ENCODE peak calls at places on chromosome 9, in seven cellular contexts. One of them, this sample, is unnamed.

GRCh38 chr9:70462300-70462699 is 47.8 kb upstream of the KLF9 start:
- DNase-seq in uterus: no peak
- DNase-seq in GM06990: no peak
- DNase-seq in H9: no peak
- DNase-seq in adrenal gland: no peak
- DNase-seq in lower lobe of right lung: no peak
- DNase-seq in GM20000: no peak
- DNase-seq in this sample: no peak

GRCh38 chr9:115640887-115641286 is 512.7 kb upstream of the PAPPA start:
- DNase-seq in uterus: no peak
- DNase-seq in H9: no peak
- DNase-seq in adrenal gland: no peak
- DNase-seq in GM06990: no peak
- DNase-seq in GM20000: no peak
- DNase-seq in lower lobe of right lung: no peak
- DNase-seq in this sample: no peak

GRCh38 chr9:73114958-73115357 is 36.7 kb upstream of the ANXA1 start:
- DNase-seq in GM20000: no peak
- DNase-seq in uterus: no peak
- DNase-seq in lower lobe of right lung: no peak
- DNase-seq in H9: no peak
- DNase-seq in GM06990: no peak
- DNase-seq in adrenal gland: no peak
- DNase-seq in this sample: no peak

GRCh38 chr9:133996531-133997520 is 4.7 kb upstream of the VAV2 start:
- DNase-seq in uterus: no peak
- DNase-seq in GM06990: no peak
- DNase-seq in lower lobe of right lung: peak
- DNase-seq in adrenal gland: no peak
- DNase-seq in H9: no peak
- DNase-seq in GM20000: no peak
- DNase-seq in this sample: no peak

GRCh38 chr9:37290881-37291485 is 131.5 kb upstream of the GRHPR start:
- DNase-seq in GM20000: peak
- DNase-seq in uterus: no peak
- DNase-seq in adrenal gland: no peak
- DNase-seq in GM06990: peak
- DNase-seq in H9: no peak
- DNase-seq in lower lobe of right lung: no peak
- DNase-seq in this sample: no peak

GRCh38 chr9:38713426-38713825 is 6.5 kb downstream of the FAM240B start:
- DNase-seq in H9: no peak
- DNase-seq in GM20000: no peak
- DNase-seq in GM06990: no peak
- DNase-seq in adrenal gland: peak
- DNase-seq in uterus: no peak
- DNase-seq in lower lobe of right lung: no peak
- DNase-seq in this sample: peak

GRCh38 chr9:134503301-134504105 is 138.1 kb upstream of the COL5A1 start:
- DNase-seq in lower lobe of right lung: no peak
- DNase-seq in uterus: no peak
- DNase-seq in GM06990: no peak
- DNase-seq in adrenal gland: no peak
- DNase-seq in H9: no peak
- DNase-seq in GM20000: no peak
- DNase-seq in this sample: no peak

GRCh38 chr9:120531683-120532300 is 48.2 kb downstream of the CDK5RAP2 start:
- DNase-seq in GM06990: no peak
- DNase-seq in uterus: no peak
- DNase-seq in GM20000: no peak
- DNase-seq in lower lobe of right lung: no peak
- DNase-seq in H9: peak
- DNase-seq in adrenal gland: peak
- DNase-seq in this sample: no peak

GRCh38 chr9:88589656-88590055 is 54.7 kb downstream of the NXNL2 start:
- DNase-seq in GM06990: no peak
- DNase-seq in H9: no peak
- DNase-seq in adrenal gland: no peak
- DNase-seq in lower lobe of right lung: no peak
- DNase-seq in uterus: no peak
- DNase-seq in GM20000: no peak
- DNase-seq in this sample: no peak

GRCh38 chr9:83622433-83622813 is 520 bp upstream of the IDNK start:
- DNase-seq in H9: no peak
- DNase-seq in adrenal gland: peak
- DNase-seq in lower lobe of right lung: no peak
- DNase-seq in GM06990: no peak
- DNase-seq in GM20000: peak
- DNase-seq in uterus: no peak
- DNase-seq in this sample: no peak

GRCh38 chr9:7973123-7973522 is 173.5 kb upstream of the DMAC1 start:
- DNase-seq in H9: no peak
- DNase-seq in lower lobe of right lung: no peak
- DNase-seq in adrenal gland: no peak
- DNase-seq in uterus: no peak
- DNase-seq in GM20000: no peak
- DNase-seq in GM06990: no peak
- DNase-seq in this sample: no peak

GRCh38 chr9:136791466-136792276 is 527 bp downstream of the TMEM141 start:
- DNase-seq in H9: peak
- DNase-seq in adrenal gland: peak
- DNase-seq in lower lobe of right lung: peak
- DNase-seq in GM06990: peak
- DNase-seq in GM20000: no peak
- DNase-seq in uterus: peak
- DNase-seq in this sample: no peak

GRCh38 chr9:110777201-110777842 is 108.7 kb downstream of the MUSK start:
- DNase-seq in H9: no peak
- DNase-seq in lower lobe of right lung: no peak
- DNase-seq in adrenal gland: no peak
- DNase-seq in uterus: no peak
- DNase-seq in GM20000: no peak
- DNase-seq in GM06990: no peak
- DNase-seq in this sample: no peak

GRCh38 chr9:1771094-1771493 is 244.1 kb upstream of the SMARCA2 start:
- DNase-seq in uterus: no peak
- DNase-seq in adrenal gland: no peak
- DNase-seq in lower lobe of right lung: no peak
- DNase-seq in GM20000: no peak
- DNase-seq in H9: no peak
- DNase-seq in GM06990: no peak
- DNase-seq in this sample: no peak

GRCh38 chr9:78539904-78540303 is 243.0 kb downstream of the PSAT1 start:
- DNase-seq in GM20000: no peak
- DNase-seq in adrenal gland: no peak
- DNase-seq in H9: no peak
- DNase-seq in GM06990: no peak
- DNase-seq in lower lobe of right lung: no peak
- DNase-seq in uterus: no peak
- DNase-seq in this sample: no peak

GRCh38 chr9:82209797-82210470 is 221.4 kb downstream of the SPATA31D1 start:
- DNase-seq in GM20000: no peak
- DNase-seq in uterus: no peak
- DNase-seq in adrenal gland: no peak
- DNase-seq in GM06990: no peak
- DNase-seq in lower lobe of right lung: no peak
- DNase-seq in H9: no peak
- DNase-seq in this sample: no peak

GRCh38 chr9:27333241-27334052 is 36.5 kb upstream of the EQTN start:
- DNase-seq in adrenal gland: peak
- DNase-seq in uterus: peak
- DNase-seq in lower lobe of right lung: peak
- DNase-seq in GM20000: peak
- DNase-seq in H9: peak
- DNase-seq in GM06990: no peak
- DNase-seq in this sample: peak

DNA sequence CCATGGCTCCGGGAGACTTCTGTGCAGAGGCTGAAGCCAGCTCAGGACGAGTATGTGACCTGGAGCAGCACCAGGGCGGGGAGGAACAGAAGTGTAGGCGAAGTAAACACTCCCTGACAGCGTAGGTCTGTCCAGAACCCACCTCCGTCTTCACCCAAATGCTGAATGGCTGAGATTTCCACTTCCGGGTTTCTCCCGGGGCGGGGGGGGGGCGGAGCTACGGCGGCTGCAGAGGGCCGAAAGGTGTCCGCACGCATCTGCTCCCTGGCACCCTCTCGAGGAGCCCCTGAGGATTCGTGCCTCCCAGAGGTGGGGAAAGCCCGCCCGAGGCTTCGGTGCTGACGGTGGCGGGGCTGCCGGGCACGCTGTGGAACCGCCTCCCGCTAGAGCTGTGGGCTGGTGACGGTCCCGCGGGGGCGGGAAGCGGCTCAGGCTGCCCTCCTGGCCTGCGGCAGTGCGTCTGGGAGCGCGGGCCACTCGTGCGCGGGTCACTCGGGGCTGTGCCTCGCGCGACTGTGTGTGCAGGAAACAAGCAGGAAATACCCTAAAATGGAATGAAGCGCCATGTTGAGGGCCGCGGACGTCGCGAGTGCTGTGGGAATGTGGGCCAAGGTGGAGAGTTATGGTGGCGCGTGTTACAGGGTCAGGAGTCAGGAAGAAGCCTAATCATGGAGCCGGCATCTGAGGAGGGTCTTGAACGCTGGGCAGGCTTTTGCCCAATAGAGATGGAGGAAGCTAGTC is 1425.4 kb downstream of the FOXD4L5 start:
- DNase-seq in GM20000: peak
- DNase-seq in GM06990: no peak
- DNase-seq in adrenal gland: peak
- DNase-seq in H9: no peak
- DNase-seq in uterus: peak
- DNase-seq in lower lobe of right lung: peak
- DNase-seq in this sample: no peak
- TF ChIP-seq CTCF in GM20000: peak
- TF ChIP-seq CTCF in GM06990: no peak
- TF ChIP-seq CTCF in adrenal gland: no peak
- TF ChIP-seq CTCF in H9: no peak
- TF ChIP-seq CTCF in uterus: no peak
- TF ChIP-seq CTCF in lower lobe of right lung: no peak
- TF ChIP-seq CTCF in this sample: no peak

GRCh38 chr9:92176068-92176799 is 61.0 kb upstream of the SPTLC1 start:
- DNase-seq in GM20000: no peak
- DNase-seq in uterus: no peak
- DNase-seq in GM06990: no peak
- DNase-seq in adrenal gland: no peak
- DNase-seq in H9: no peak
- DNase-seq in lower lobe of right lung: no peak
- DNase-seq in this sample: no peak
- TF ChIP-seq CTCF in GM20000: no peak
- TF ChIP-seq CTCF in uterus: no peak
- TF ChIP-seq CTCF in GM06990: no peak
- TF ChIP-seq CTCF in adrenal gland: peak
- TF ChIP-seq CTCF in H9: peak
- TF ChIP-seq CTCF in lower lobe of right lung: no peak
- TF ChIP-seq CTCF in this sample: no peak

GRCh38 chr9:3648266-3648665 is 122.5 kb upstream of the RFX3 start:
- DNase-seq in adrenal gland: no peak
- DNase-seq in GM06990: no peak
- DNase-seq in lower lobe of right lung: no peak
- DNase-seq in H9: no peak
- DNase-seq in uterus: no peak
- DNase-seq in GM20000: no peak
- DNase-seq in this sample: no peak

GRCh38 chr9:3650994-3651622 is 125.3 kb upstream of the RFX3 start:
- DNase-seq in GM06990: peak
- DNase-seq in lower lobe of right lung: no peak
- DNase-seq in adrenal gland: no peak
- DNase-seq in H9: no peak
- DNase-seq in uterus: no peak
- DNase-seq in GM20000: no peak
- DNase-seq in this sample: no peak

GRCh38 chr9:3646226-3646625 is 120.4 kb upstream of the RFX3 start:
- DNase-seq in GM20000: no peak
- DNase-seq in adrenal gland: no peak
- DNase-seq in lower lobe of right lung: no peak
- DNase-seq in uterus: no peak
- DNase-seq in GM06990: no peak
- DNase-seq in H9: no peak
- DNase-seq in this sample: no peak

GRCh38 chr9:3648722-3649121 is 122.9 kb upstream of the RFX3 start:
- DNase-seq in lower lobe of right lung: no peak
- DNase-seq in uterus: no peak
- DNase-seq in GM20000: no peak
- DNase-seq in H9: no peak
- DNase-seq in GM06990: no peak
- DNase-seq in adrenal gland: no peak
- DNase-seq in this sample: no peak

DNA sequence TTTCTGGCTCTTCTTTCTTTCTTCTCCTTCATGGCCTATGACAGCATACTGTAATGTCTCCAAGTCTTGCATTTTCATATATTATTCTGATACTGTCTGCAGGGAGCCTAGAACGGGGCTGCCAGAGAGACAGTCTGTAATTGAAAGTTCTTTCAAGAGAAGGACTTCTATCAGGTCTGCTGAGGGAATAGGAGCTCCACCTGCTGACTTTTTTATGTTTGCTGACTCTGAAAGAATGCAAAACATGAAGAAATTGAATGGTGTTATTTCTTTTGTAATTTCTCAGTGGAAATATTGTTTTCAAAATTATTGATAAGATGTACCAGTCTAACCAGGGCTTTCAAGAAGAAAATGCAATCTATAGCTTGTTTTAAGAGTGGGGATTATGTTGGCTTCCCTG is 121.9 kb upstream of the RFX3 start:
- DNase-seq in H9: no peak
- DNase-seq in adrenal gland: no peak
- DNase-seq in GM20000: no peak
- DNase-seq in uterus: no peak
- DNase-seq in lower lobe of right lung: no peak
- DNase-seq in GM06990: no peak
- DNase-seq in this sample: no peak
- TF ChIP-seq CTCF in H9: no peak
- TF ChIP-seq CTCF in adrenal gland: no peak
- TF ChIP-seq CTCF in GM20000: no peak
- TF ChIP-seq CTCF in uterus: no peak
- TF ChIP-seq CTCF in lower lobe of right lung: no peak
- TF ChIP-seq CTCF in GM06990: no peak
- TF ChIP-seq CTCF in this sample: no peak

DNA sequence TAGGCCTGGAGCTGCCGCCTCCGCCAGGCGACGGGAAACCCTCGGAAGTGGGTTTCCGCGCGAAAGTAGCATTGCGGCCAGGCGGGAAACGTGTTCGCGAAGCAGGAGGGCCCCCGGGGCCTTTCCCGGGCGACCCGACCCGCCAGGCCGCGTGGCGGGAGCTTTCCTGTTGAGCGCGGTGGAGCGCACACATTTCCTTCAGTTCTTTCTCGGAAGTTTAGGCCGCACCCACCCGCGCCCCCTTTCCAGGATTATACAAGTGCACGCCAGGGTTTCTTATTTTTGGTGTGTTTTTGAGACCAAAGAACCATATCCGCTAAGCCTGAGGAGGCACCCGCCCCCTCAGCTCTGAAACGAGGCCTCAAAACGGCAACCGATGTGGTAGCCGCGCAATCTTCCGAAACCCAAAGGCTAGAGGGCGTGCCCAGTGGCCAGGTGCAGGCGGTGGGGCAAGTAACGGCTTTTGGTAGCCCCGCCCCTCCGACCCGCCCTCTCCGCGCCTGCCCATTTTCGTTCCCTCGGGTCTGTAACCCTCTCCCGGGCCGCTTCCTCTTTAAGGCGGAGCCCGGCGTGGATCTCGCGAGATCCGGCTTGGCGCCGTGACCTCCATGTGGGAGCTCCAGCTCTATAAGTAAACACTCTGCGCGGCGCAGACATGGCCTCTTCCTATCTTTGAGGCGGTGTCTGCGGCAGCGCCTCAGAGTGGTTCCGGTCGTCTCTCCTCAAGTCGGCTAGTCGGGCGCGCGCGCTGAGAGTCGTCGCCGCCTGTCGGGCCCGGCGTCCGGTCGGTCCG is at the start of gene UHRF2:
- DNase-seq in adrenal gland: peak
- DNase-seq in H9: peak
- DNase-seq in lower lobe of right lung: peak
- DNase-seq in GM20000: peak
- DNase-seq in GM06990: peak
- DNase-seq in uterus: peak
- DNase-seq in this sample: peak
- TF ChIP-seq CTCF in adrenal gland: no peak
- TF ChIP-seq CTCF in H9: no peak
- TF ChIP-seq CTCF in lower lobe of right lung: peak
- TF ChIP-seq CTCF in GM20000: no peak
- TF ChIP-seq CTCF in GM06990: no peak
- TF ChIP-seq CTCF in uterus: no peak
- TF ChIP-seq CTCF in this sample: no peak